ENCODE peak calls at places on chromosome 11, in six cellular contexts. S is activated CD4-positive, alpha-beta T cell treated with anti-CD3 and anti-CD28 coated beads, Interleukin-2, amount 50 U/mL, for 48 hours; H is Caki2; D is nucleus accumbens; L is SJSA1; Q is WTC11. A is an unnamed sample.

GRCh38 chr11:72591785-72592490 is 82.3 kb downstream of the PDE2A start:
- DNase-seq in H (no peak), S (peak), D (peak), Q (no peak), L (no peak), A (no peak)

GRCh38 chr11:104905271-104905670 is 7.0 kb upstream of the CASP12 start:
- DNase-seq in D (no peak), Q (no peak), H (no peak), L (no peak), S (no peak), A (no peak)

GRCh38 chr11:4076774-4077173 is 17.8 kb upstream of the RRM1 start:
- DNase-seq in H (no peak), Q (no peak), D (no peak), L (no peak), S (no peak), A (no peak)

GRCh38 chr11:93740031-93740801 is 1.1 kb downstream of the TAF1D start:
- DNase-seq in H (peak), Q (peak), D (no peak), L (no peak), S (peak), A (no peak)

GRCh38 chr11:75588067-75588481 is 26.0 kb downstream of the SERPINH1 start:
- DNase-seq in L (no peak), S (no peak), Q (no peak), D (no peak), H (no peak), A (no peak)

GRCh38 chr11:20008190-20008801 is 152.0 kb downstream of the DBX1 start:
- DNase-seq in D (no peak), Q (no peak), S (no peak), L (no peak), H (no peak), A (no peak)

GRCh38 chr11:6596237-6596877 is 7.1 kb downstream of the RRP8 start:
- DNase-seq in L (no peak), Q (no peak), H (no peak), S (no peak), D (peak), A (no peak)

GRCh38 chr11:43573233-43573632 is 107.3 kb upstream of the HSD17B12 start:
- DNase-seq in Q (peak), D (no peak), L (no peak), H (no peak), S (no peak), A (no peak)

GRCh38 chr11:49995559-49995958 is 13.2 kb upstream of the OR4C12 start:
- DNase-seq in H (peak), S (peak), D (peak), L (peak), Q (peak), A (peak)

GRCh38 chr11:121426476-121427454 is 25.3 kb upstream of the SORL1 start:
- DNase-seq in L (no peak), S (peak), Q (peak), D (no peak), H (no peak), A (peak)

GRCh38 chr11:17528181-17528691 is 16.0 kb downstream of the USH1C start:
- DNase-seq in D (peak), L (no peak), S (peak), Q (peak), H (peak), A (peak)

GRCh38 chr11:117885777-117886176 is 9.3 kb upstream of the FXYD6 start:
- DNase-seq in Q (no peak), L (no peak), H (no peak), S (no peak), D (no peak), A (no peak)

GRCh38 chr11:69241844-69242582 is 51.9 kb upstream of the MYEOV start:
- DNase-seq in H (no peak), D (no peak), Q (no peak), L (no peak), S (no peak), A (no peak)

GRCh38 chr11:2930705-2931415 is 1.6 kb upstream of the PHLDA2 start:
- DNase-seq in S (peak), D (no peak), L (no peak), Q (peak), H (peak), A (no peak)

GRCh38 chr11:84398017-84398626 is 1112.0 kb upstream of the CCDC90B start:
- DNase-seq in L (no peak), S (no peak), H (peak), Q (peak), D (no peak), A (no peak)

GRCh38 chr11:2523821-2524391 is 79.1 kb downstream of the KCNQ1 start:
- DNase-seq in D (no peak), S (peak), H (no peak), Q (peak), L (peak), A (no peak)

GRCh38 chr11:61747389-61748285 is 4.8 kb upstream of the MYRF start:
- DNase-seq in D (peak), H (peak), L (peak), S (peak), Q (peak), A (peak)

GRCh38 chr11:18324381-18324780 is 2.0 kb downstream of the GTF2H1 start:
- DNase-seq in D (no peak), L (no peak), Q (no peak), S (no peak), H (no peak), A (no peak)

GRCh38 chr11:116615211-116615865 is 157.4 kb downstream of the BUD13 start:
- DNase-seq in L (no peak), S (no peak), D (no peak), H (no peak), Q (no peak), A (no peak)

GRCh38 chr11:63858628-63859550 is 20.0 kb downstream of the MARK2 start:
- DNase-seq in D (no peak), L (no peak), S (no peak), H (no peak), Q (no peak), A (no peak)

GRCh38 chr11:102479733-102480132 is 27.2 kb upstream of the TMEM123 start:
- DNase-seq in Q (no peak), H (no peak), L (no peak), S (no peak), D (no peak), A (no peak)

GRCh38 chr11:118834428-118835028 is 43.6 kb upstream of the DDX6 start:
- DNase-seq in H (no peak), D (no peak), Q (no peak), S (no peak), L (no peak), A (peak)

GRCh38 chr11:2173150-2173693 is 1.6 kb upstream of the TH start:
- DNase-seq in H (no peak), L (no peak), Q (peak), S (no peak), D (no peak), A (no peak)

GRCh38 chr11:106399624-106400023 is 322.2 kb downstream of the AASDHPPT start:
- DNase-seq in L (no peak), S (no peak), D (no peak), H (no peak), Q (no peak), A (no peak)

GRCh38 chr11:116793476-116794096 is 1.9 kb upstream of the APOA5 start:
- DNase-seq in Q (no peak), L (no peak), D (no peak), S (no peak), H (no peak), A (no peak)

GRCh38 chr11:83680351-83680750 is 394.2 kb upstream of the CCDC90B start:
- DNase-seq in H (no peak), Q (no peak), L (no peak), S (no peak), D (no peak), A (no peak)

GRCh38 chr11:3825473-3826154 is 15.1 kb downstream of the RHOG start:
- DNase-seq in S (no peak), Q (no peak), D (no peak), L (no peak), H (no peak), A (no peak)

GRCh38 chr11:1744879-1745700 is 5.3 kb downstream of the IFITM10 start:
- DNase-seq in H (no peak), D (no peak), L (no peak), S (no peak), Q (no peak), A (no peak)

A was measured in substantia nigra.